ENCODE peak calls at places on chromosomes 6 and 20, in ten cellular contexts. I is NT2/D1; F is activated CD4-positive, CD25-positive, alpha-beta regulatory T cell; X is renal cortical epithelial cell; L is G401; H is activated T-helper 1 cell treated with anti-CD3 and anti-CD28 coated beads, Interleukin-2, amount 50 U/mL, for 16 hours; J is NCI-H1092; S is T-cell; Z is KG1; P is pancreas. C is an unnamed sample.

GRCh38 chr20:14189794-14190402 is 147.5 kb downstream of the FLRT3 start:
- DNase-seq in P (no peak), L (peak; percentile 32), I (no peak), X (peak; percentile 68), J (peak; percentile 4), F (no peak), Z (no peak), H (no peak), S (no peak), C (no peak)

GRCh38 chr6:144879436-144879835 is 594.3 kb downstream of the UTRN start:
- DNase-seq in J (no peak), S (no peak), X (peak; percentile 10), L (no peak), P (no peak), F (no peak), Z (no peak), H (no peak), I (no peak), C (no peak)

GRCh38 chr6:151847064-151847463 is 39.6 kb downstream of the ESR1 start:
- DNase-seq in X (peak; percentile 59), L (no peak), P (no peak), I (peak; percentile 39), H (no peak), J (no peak), S (no peak), F (no peak), Z (peak; percentile 3), C (no peak)

GRCh38 chr6:139763468-139764214 is 389.2 kb upstream of the CITED2 start:
- DNase-seq in F (no peak), J (no peak), H (no peak), P (no peak), L (no peak), I (no peak), X (peak; percentile 12), Z (no peak), S (no peak), C (no peak)

GRCh38 chr20:6731951-6732580 is 35.4 kb upstream of the BMP2 start:
- DNase-seq in H (no peak), X (no peak), F (no peak), L (peak; percentile 13), P (no peak), I (no peak), S (no peak), Z (no peak), J (no peak), C (no peak)

GRCh38 chr6:106872044-106872443 is 102.5 kb downstream of the CD24 start:
- DNase-seq in S (no peak), P (no peak), H (no peak), J (no peak), X (peak; percentile 81), L (no peak), I (no peak), Z (no peak), F (no peak), C (no peak)

GRCh38 chr6:12769556-12770255 is 53.1 kb downstream of the PHACTR1 start:
- DNase-seq in X (peak; percentile 24), H (no peak), J (no peak), L (peak; percentile 88), I (no peak), Z (no peak), S (no peak), P (no peak), F (no peak), C (no peak)

GRCh38 chr6:122712093-122712863 is 67.2 kb upstream of the FABP7 start:
- DNase-seq in H (no peak), X (peak; percentile 27), S (no peak), Z (no peak), L (no peak), J (no peak), I (no peak), F (no peak), P (no peak), C (no peak)

GRCh38 chr6:160128125-160128683 is 6.6 kb downstream of the SLC22A1 start:
- DNase-seq in P (no peak), X (no peak), J (no peak), F (no peak), L (no peak), H (no peak), S (no peak), Z (no peak), I (no peak), C (no peak)

GRCh38 chr6:14082287-14082686 is 35.3 kb upstream of the CD83 start:
- DNase-seq in F (no peak), S (no peak), J (no peak), H (no peak), P (no peak), L (no peak), I (no peak), X (no peak), Z (no peak), C (no peak)

GRCh38 chr6:167849846-167850459 is 23.2 kb downstream of the AFDN start:
- DNase-seq in L (peak; percentile 23), F (no peak), J (no peak), P (no peak), X (peak; percentile 99), S (no peak), Z (no peak), I (no peak), H (no peak), C (no peak)

GRCh38 chr6:149233056-149233715 is 84.3 kb upstream of the TAB2 start:
- DNase-seq in P (no peak), H (no peak), X (peak; percentile 99), F (peak; percentile 14), J (no peak), Z (no peak), L (no peak), S (peak; percentile 46), I (no peak), C (peak; percentile 71)

GRCh38 chr6:12288844-12289654 is 1.1 kb upstream of the EDN1 start:
- DNase-seq in Z (peak; percentile 25), I (peak; percentile 56), P (no peak), S (no peak), X (peak; percentile 67), J (no peak), H (no peak), F (peak; percentile 33), L (peak; percentile 22), C (peak; percentile 32)

GRCh38 chr6:152096863-152097496 is 289.5 kb downstream of the ESR1 start:
- DNase-seq in J (no peak), L (no peak), P (no peak), H (no peak), I (no peak), S (no peak), Z (no peak), F (no peak), X (peak; percentile 81), C (no peak)

GRCh38 chr6:9563996-9564395 is 850.9 kb downstream of the TFAP2A start:
- DNase-seq in Z (no peak), S (no peak), L (no peak), X (no peak), P (no peak), I (no peak), H (no peak), J (no peak), F (no peak), C (no peak)

GRCh38 chr6:44254957-44255808 is 2.1 kb downstream of the SLC35B2 start:
- DNase-seq in H (no peak), X (no peak), Z (no peak), P (peak; percentile 75), J (no peak), S (no peak), F (no peak), I (no peak), L (peak; percentile 37), C (no peak)

GRCh38 chr6:169337881-169338445 is 84.3 kb upstream of the THBS2 start:
- DNase-seq in J (no peak), S (no peak), Z (no peak), X (no peak), P (no peak), I (no peak), L (peak; percentile 97), H (no peak), F (no peak), C (no peak)

GRCh38 chr6:13765570-13765969 is 48.8 kb downstream of the MCUR1 start:
- DNase-seq in J (no peak), X (peak; percentile 16), F (no peak), H (no peak), L (no peak), P (no peak), I (no peak), Z (no peak), S (no peak), C (no peak)

GRCh38 chr6:12138377-12138776 is 126.3 kb downstream of the HIVEP1 start:
- DNase-seq in J (no peak), I (no peak), F (no peak), S (peak; percentile 78), Z (no peak), X (no peak), L (no peak), H (no peak), P (no peak), C (no peak)

GRCh38 chr6:108989700-108990099 is 104.9 kb downstream of the SESN1 start:
- DNase-seq in L (no peak), Z (no peak), F (no peak), H (no peak), S (no peak), I (no peak), X (no peak), P (no peak), J (no peak), C (no peak)

GRCh38 chr20:528923-529594 is 14.5 kb downstream of the CSNK2A1 start:
- DNase-seq in J (no peak), F (no peak), Z (no peak), P (no peak), L (no peak), S (no peak), I (no peak), X (peak; percentile 92), H (no peak), C (no peak)

C was measured in stimulated activated effector memory CD8-positive, alpha-beta T cell treated with anti-CD3 and anti-CD28 coated beads, Interleukin-12 subunit alpha, Interleukin-12 subunit beta, amount 100 ng/mL, for 72 hours.